ENCODE peak calls at places on chromosome 9, in six cellular contexts. N is prostate gland, R is H1, U is heart left ventricle, B is cardiac muscle cell, F is uterus. Q is an unnamed sample. For H3K36me3, the result is how much of the 10 kb centered on the place peaks cover.

GRCh38 chr9:89771205-89771604 is 166.4 kb downstream of the GADD45G start:
- DNase-seq in N (no peak), R (no peak), U (no peak), B (no peak), F (no peak), Q (no peak)

GRCh38 chr9:109232449-109232848 is 65.4 kb upstream of the FRRS1L start:
- DNase-seq in N (no peak), R (no peak), U (no peak), B (peak), F (no peak), Q (no peak)

GRCh38 chr9:2809692-2810423 is 34.0 kb downstream of the PUM3 start:
- DNase-seq in N (no peak), R (no peak), U (no peak), B (peak), F (no peak), Q (peak)

GRCh38 chr9:17970285-17970684 is 391.4 kb downstream of the SH3GL2 start:
- DNase-seq in N (no peak), R (no peak), U (no peak), B (no peak), F (no peak), Q (no peak)

GRCh38 chr9:36325081-36325828 is 67.0 kb upstream of the GNE start:
- DNase-seq in N (no peak), R (no peak), U (peak), B (no peak), F (no peak), Q (no peak)

GRCh38 chr9:38309324-38310195 is 82.9 kb upstream of the ALDH1B1 start:
- DNase-seq in N (no peak), R (peak), U (no peak), B (peak), F (no peak), Q (no peak)

GRCh38 chr9:87464110-87464991 is 33.3 kb upstream of the DAPK1 start:
- DNase-seq in N (no peak), R (no peak), U (no peak), B (peak), F (no peak), Q (no peak)

GRCh38 chr9:107480386-107480789 is 9.2 kb downstream of the KLF4 start:
- DNase-seq in N (no peak), R (no peak), U (peak), B (peak), F (peak), Q (no peak)

GRCh38 chr9:34072410-34072809 is 23.7 kb upstream of the UBAP2 start:
- DNase-seq in N (peak), R (no peak), U (no peak), B (no peak), F (no peak), Q (no peak)

DNA sequence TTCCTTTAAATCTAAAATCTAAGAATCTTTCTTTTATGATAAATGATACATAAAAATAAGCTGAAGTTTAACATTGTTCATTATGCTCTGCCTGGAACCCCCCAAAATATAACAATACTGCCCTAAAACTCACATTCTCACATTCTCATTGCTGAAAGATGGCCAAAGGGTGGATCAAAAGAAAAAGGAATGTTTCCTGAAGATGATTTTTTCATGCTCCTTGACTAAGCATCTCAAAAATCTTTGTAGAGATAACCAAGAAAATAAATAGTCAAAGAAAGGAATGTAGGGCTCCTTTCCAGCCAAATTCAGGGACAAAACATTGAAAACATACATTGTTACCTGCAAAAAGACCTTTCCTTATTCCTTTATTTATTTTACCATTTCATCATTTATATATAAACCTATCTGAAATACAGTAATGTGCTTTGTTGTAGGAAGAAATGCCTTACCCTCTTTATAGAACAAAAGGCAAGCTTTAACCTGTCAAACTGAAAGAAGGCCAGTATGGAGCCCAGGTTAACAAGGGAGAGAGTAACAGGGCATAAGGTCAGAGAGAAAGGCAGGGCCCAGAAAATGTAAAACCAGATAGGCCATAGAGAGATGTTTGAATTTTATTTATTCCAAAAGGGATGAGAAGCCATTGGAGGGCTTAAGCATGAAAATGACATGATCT is 37.1 kb upstream of the CDK5RAP2 start:
- DNase-seq in N (no peak), R (no peak), U (no peak), B (no peak), F (no peak), Q (no peak)
- H3K36me3 ChIP-seq in N (under half), R (under half), U (under half), B (under half), F (under half), Q (under half)

DNA sequence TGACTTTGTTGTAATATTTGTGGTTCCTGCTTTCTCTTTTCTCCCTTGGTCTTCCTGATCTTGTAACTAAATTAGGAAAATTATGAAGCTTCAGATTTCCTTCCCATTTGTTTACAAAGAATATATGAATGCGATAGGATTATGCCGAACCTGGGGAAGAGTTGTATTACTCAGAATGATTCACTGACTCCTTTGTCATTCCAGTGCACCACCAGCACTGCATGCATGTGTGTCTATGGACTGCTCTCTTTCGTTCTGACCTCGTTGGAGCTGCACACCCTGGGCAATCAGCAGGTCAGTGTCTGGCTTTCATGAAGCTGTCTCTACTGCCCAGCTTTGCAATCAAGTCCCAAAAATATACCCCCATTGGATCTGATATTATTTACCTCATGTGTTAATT is 25.5 kb downstream of the NUP188 start:
- DNase-seq in N (no peak), R (no peak), U (no peak), B (peak), F (no peak), Q (no peak)
- H3K36me3 ChIP-seq in N (under half), R (under half), U (under half), B (half or more), F (under half), Q (half or more)

DNA sequence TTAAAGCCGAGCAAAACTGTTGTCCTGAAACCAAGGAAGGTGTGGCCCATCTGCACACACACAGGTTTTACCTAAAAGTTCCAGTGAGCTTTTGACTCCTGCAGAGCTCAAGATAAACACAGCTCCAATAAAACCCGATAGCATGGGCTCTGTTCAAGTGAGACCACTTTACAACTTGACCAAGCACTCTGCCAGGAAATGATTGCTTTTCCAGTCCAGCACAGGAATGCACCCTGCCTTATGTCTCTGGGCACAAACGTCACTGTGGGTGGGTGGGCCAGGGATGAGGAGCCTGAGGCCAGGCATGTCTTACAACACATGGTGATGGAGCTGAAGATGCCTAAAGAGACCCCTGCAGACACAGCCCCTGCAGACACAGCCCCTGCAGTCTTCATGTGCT is 115.3 kb downstream of the ROR2 start:
- DNase-seq in N (no peak), R (no peak), U (no peak), B (no peak), F (no peak), Q (no peak)
- H3K36me3 ChIP-seq in N (under half), R (under half), U (under half), B (under half), F (under half), Q (under half)

GRCh38 chr9:128258326-128258725 is 17.5 kb downstream of the GOLGA2 start:
- DNase-seq in N (no peak), R (no peak), U (no peak), B (no peak), F (no peak), Q (no peak)
- H3K36me3 ChIP-seq in N (under half), R (under half), U (half or more), B (under half), F (under half), Q (half or more)

GRCh38 chr9:92728831-92729734 is 35.5 kb downstream of the BICD2 start:
- DNase-seq in N (no peak), R (peak), U (peak), B (no peak), F (no peak), Q (no peak)

GRCh38 chr9:92726971-92727715 is 37.5 kb downstream of the BICD2 start:
- DNase-seq in N (no peak), R (peak), U (peak), B (peak), F (no peak), Q (no peak)

GRCh38 chr9:92729735-92730155 is 34.9 kb downstream of the BICD2 start:
- DNase-seq in N (no peak), R (no peak), U (no peak), B (no peak), F (no peak), Q (no peak)

GRCh38 chr9:92727716-92728700 is 36.6 kb downstream of the BICD2 start:
- DNase-seq in N (no peak), R (peak), U (no peak), B (no peak), F (no peak), Q (no peak)

DNA sequence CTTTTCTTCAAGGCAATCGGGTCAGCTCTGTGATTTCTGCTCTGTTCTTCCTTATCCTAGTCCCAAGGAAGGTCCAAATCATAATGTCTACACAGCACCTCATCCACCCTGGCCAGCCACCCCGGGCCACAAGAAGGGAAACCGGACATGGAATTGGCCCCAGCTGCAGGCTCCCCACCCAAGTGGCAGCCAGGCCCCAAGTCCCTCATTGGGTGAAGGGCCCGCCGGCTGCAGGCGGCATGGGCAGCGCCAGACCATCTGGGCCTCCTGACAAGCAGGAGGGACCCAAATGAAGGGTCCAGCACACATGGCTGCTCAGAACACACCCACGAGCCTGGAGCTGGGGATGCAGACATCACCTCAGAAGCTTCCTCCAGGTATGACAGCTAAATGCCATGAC is 33.7 kb downstream of the BICD2 start:
- DNase-seq in N (no peak), R (no peak), U (no peak), B (no peak), F (no peak), Q (no peak)
- H3K36me3 ChIP-seq in N (under half), R (under half), U (under half), B (under half), F (under half), Q (under half)

GRCh38 chr9:127500862-127501261 is 49.6 kb downstream of the LRSAM1 start:
- DNase-seq in N (no peak), R (no peak), U (no peak), B (no peak), F (no peak), Q (no peak)

GRCh38 chr9:127501821-127502343 is 50.6 kb downstream of the LRSAM1 start:
- DNase-seq in N (no peak), R (no peak), U (no peak), B (no peak), F (no peak), Q (no peak)

GRCh38 chr9:127503379-127503921 is 52.1 kb downstream of the LRSAM1 start:
- DNase-seq in N (no peak), R (no peak), U (no peak), B (no peak), F (no peak), Q (no peak)

GRCh38 chr9:127503947-127504886 is 52.9 kb downstream of the LRSAM1 start:
- DNase-seq in N (peak), R (peak), U (peak), B (peak), F (peak), Q (peak)

GRCh38 chr9:127502706-127503378 is 51.5 kb downstream of the LRSAM1 start:
- DNase-seq in N (no peak), R (no peak), U (no peak), B (no peak), F (no peak), Q (no peak)
- H3K36me3 ChIP-seq in N (under half), R (under half), U (under half), B (under half), F (under half), Q (half or more)

DNA sequence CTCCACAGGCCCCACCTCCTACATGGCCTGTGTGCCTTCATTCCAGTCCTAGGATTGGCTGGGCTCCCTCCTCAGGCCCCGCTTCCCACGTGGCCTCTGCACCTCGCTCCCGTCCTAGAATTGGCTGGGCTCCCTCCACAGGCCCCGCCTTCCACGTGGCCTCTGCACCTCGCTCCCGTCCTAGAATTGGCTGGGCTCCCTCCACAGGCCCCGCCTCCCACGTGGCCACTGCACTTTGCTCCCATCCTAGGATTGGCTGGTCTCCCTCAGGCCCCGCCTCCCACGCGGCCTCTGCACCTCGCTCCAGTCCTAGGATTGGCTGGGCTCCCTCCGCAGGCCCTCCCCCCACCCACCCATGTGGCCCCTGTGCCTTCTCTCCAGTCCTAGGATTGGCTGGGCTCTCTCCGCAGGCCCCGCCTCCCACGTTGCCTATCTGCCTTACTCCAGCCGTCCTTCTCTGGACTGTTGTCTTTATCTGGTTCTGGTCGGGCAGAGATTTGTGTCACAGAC is 45.3 kb upstream of the CACNA1B start:
- DNase-seq in N (no peak), R (no peak), U (no peak), B (no peak), F (no peak), Q (no peak)
- H3K36me3 ChIP-seq in N (under half), R (under half), U (under half), B (under half), F (under half), Q (half or more)

GRCh38 chr9:130147910-130148309 is 24.3 kb upstream of the NCS1 start:
- DNase-seq in N (no peak), R (no peak), U (no peak), B (no peak), F (no peak), Q (no peak)
- H3K36me3 ChIP-seq in N (under half), R (under half), U (under half), B (under half), F (under half), Q (under half)

DNA sequence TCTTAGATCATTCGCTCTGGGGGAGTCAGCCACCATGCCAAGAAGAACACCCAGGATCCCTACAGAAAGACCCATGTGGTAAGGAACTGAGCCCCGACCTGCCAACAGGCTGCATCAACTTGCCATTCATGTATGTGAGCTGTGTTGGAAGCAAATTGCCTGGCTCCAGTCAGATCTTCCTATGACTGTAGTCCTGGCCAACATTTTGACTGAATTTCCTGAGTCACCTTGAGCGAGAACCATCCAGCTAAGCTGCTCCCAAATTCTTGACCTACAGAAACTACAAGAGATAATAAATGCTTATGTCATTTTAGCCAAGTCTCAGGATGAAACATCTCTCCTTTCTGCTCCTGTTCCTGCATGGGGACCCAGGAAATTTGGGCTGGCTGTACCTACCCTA is 40.0 kb upstream of the SLC44A1 start:
- DNase-seq in N (no peak), R (no peak), U (no peak), B (peak), F (no peak), Q (no peak)
- H3K36me3 ChIP-seq in N (under half), R (under half), U (under half), B (under half), F (under half), Q (under half)

Q was measured in NT2/D1.